ENCODE peak calls at places on chromosomes 13 and 19, in four cellular contexts. L is GM23248; A is transverse colon; F is CD8-positive, alpha-beta T cell. Y is an unnamed sample.

GRCh38 chr19:49570138-49570856 is 10.1 kb downstream of the NOSIP start:
- DNase-seq in L (peak; percentile 87), A (peak; percentile 73), F (peak; percentile 78), Y (peak; percentile 75)

GRCh38 chr19:4868286-4868834 is 893 bp upstream of the PLIN3 start:
- DNase-seq in L (no peak), A (no peak), F (no peak), Y (no peak)

GRCh38 chr13:36858285-36858684 is 39.3 kb downstream of the RFXAP start:
- DNase-seq in L (peak; percentile 77), A (no peak), F (no peak), Y (no peak)

GRCh38 chr19:45505151-45505995 is 1.9 kb upstream of the VASP start:
- DNase-seq in L (peak; percentile 64), A (no peak), F (no peak), Y (peak; percentile 54)

GRCh38 chr19:4208385-4209094 is 20.8 kb upstream of the EBI3 start:
- DNase-seq in L (peak; percentile 48), A (peak; percentile 40), F (no peak), Y (peak; percentile 45)

GRCh38 chr13:79870123-79870522 is 389.2 kb downstream of the NDFIP2 start:
- DNase-seq in L (peak; percentile 28), A (no peak), F (no peak), Y (no peak)

GRCh38 chr13:64639206-64639605 is 2590.9 kb downstream of the PCDH9 start:
- DNase-seq in L (no peak), A (no peak), F (no peak), Y (no peak)

GRCh38 chr19:29547981-29548380 is 22.2 kb downstream of the VSTM2B start:
- DNase-seq in L (peak; percentile 19), A (no peak), F (no peak), Y (no peak)

GRCh38 chr13:39253774-39254173 is 215.5 kb downstream of the NHLRC3 start:
- DNase-seq in L (peak; percentile 21), A (no peak), F (no peak), Y (peak; percentile 42)

GRCh38 chr13:79936368-79937136 is 404.4 kb downstream of the SPRY2 start:
- DNase-seq in L (peak; percentile 99), A (no peak), F (no peak), Y (peak; percentile 99)

GRCh38 chr13:108985166-108985565 is 355.8 kb downstream of the MYO16 start:
- DNase-seq in L (no peak), A (no peak), F (no peak), Y (no peak)

DNA sequence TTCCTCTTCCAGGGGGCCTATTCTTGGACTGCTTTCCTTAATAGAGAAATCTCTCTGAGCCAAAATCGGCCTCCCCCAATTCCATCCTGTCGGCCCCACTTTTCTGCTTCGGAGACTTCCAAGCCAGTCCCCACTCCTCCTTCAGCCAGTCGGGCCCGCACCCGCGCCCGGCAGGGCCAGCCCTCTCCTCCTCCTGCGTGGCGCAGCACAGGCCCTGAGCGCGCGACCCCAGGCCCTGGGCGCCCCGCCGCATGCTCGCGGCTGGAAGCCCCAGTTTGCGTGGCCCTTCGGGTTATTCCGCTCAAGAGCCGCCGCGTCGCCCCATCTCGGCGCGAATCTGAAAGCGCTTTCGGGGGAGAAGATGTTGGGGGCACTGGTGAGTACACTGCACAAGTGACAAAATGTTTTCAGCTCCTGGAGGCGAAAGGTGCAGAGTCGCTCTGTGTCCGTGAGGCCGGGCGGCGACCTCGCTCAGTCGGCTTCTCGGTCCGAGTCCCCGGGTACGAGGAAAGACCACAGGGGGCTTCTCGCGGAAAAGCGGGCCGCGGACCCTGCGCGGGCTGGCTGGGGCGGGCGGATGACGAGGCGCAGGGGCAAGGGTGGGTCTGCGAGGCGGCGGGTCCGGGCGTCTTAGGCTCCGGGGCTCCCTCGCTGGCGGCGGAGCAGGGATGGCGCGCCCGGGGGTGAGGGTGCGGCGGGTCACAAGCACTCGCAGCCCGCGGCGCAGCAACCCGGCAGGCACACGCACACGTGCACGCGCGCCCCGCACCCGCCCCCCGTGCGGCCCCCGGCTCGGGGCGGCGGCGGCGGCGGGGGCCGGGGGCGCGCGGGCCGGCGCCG is at the start of gene IL17D:
- DNase-seq in L (peak; percentile 50), A (peak; percentile 43), F (peak; percentile 64), Y (no peak)
- H3K27ac ChIP-seq in L (no peak within 1 kb of the TSS), A (peak within 1 kb of the TSS; percentile 70), F (peak within 1 kb of the TSS; percentile 35), Y (no peak within 1 kb of the TSS)

DNA sequence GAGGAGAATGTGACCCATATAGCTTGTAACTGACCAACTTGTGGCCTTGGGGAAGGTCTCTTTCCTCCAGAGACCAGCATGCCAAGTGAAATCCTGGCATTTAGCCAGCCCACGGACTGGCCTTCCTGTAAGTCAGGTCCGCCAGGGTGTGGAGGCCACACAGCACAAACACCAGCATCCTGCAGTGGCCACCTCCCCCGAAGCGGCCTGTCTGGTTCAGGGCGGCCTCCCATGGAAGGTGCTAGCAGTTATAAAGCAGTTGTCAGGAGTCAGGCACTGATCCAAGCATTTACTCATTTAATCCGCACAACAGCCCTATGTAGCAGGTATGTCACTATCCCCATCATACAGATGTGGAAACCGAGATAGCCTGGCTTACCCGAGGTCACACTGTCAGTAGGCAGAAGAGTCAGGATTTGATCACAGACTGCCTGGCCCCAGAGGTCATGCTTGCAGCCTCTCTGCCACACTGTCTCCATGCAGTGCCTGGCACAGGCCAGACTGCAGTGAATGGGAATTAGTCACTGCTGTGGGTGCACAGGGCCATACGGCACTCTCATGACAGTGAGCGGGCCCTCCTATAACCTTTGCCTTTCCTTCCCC is 36.7 kb downstream of the CAPN12 start:
- DNase-seq in L (peak; percentile 36), A (no peak), F (no peak), Y (peak; percentile 25)
- H3K27ac ChIP-seq in L (peak overlapping the region; percentile 4), A (peak overlapping the region; percentile 43), F (no peak overlapping the region), Y (peak overlapping the region; percentile 2)

GRCh38 chr19:55279773-55280643 is at the start of gene HSPBP1:
- DNase-seq in L (peak; percentile 95), A (peak; percentile 98), F (peak; percentile 96), Y (peak; percentile 90)

GRCh38 chr19:55285225-55285890 is 1.6 kb downstream of the BRSK1 start:
- DNase-seq in L (peak; percentile 36), A (no peak), F (no peak), Y (no peak)

GRCh38 chr19:55287361-55288079 is 3.7 kb downstream of the BRSK1 start:
- DNase-seq in L (no peak), A (no peak), F (no peak), Y (no peak)

GRCh38 chr19:55284405-55285058 is 735 bp downstream of the BRSK1 start:
- DNase-seq in L (no peak), A (no peak), F (no peak), Y (no peak)

GRCh38 chr19:55283548-55284393 is at the start of gene BRSK1:
- DNase-seq in L (peak; percentile 76), A (peak; percentile 60), F (peak; percentile 65), Y (peak; percentile 40)
- H3K27ac ChIP-seq in L (no peak within 1 kb of the TSS), A (peak within 1 kb of the TSS; percentile 80), F (no peak within 1 kb of the TSS), Y (no peak within 1 kb of the TSS)

GRCh38 chr13:95301947-95302386 is 716 bp upstream of the ABCC4 start:
- DNase-seq in L (no peak), A (no peak), F (no peak), Y (peak; percentile 40)
- H3K27ac ChIP-seq in L (peak overlapping the region; percentile 52), A (peak overlapping the region; percentile 84), F (no peak overlapping the region), Y (no peak overlapping the region)

DNA sequence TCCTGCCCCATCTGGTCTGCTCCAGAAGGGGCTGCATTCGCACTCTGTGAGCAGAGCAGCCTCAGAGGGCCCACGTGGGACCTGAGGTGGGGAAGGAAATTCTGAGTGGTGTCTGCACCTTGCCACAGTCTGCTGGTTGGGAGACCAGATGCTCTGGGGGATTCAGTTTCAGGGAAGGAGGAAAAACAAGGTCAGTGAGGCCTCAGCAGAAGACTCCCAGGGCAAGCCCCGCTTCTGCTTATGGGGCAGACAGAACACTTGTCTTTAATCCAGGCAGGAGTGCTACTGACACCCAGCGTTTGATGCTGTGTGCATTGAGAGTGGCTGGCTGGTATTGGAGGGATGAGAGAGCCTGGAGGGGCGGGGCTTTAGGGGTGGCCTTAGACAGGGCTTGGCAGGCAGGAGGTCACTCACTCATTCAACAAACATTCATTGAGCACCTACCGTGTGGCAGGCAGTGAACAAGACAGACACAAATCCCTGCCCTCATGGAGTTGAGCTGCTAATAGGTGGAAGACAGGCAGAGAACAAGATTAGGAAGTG is 4.9 kb upstream of the CLEC17A start:
- DNase-seq in L (no peak), A (no peak), F (no peak), Y (no peak)
- H3K27ac ChIP-seq in L (no peak overlapping the region), A (no peak overlapping the region), F (no peak overlapping the region), Y (no peak overlapping the region)

GRCh38 chr19:19384486-19384885 is 21.0 kb upstream of the GATAD2A start:
- DNase-seq in L (no peak), A (no peak), F (no peak), Y (no peak)
- H3K27ac ChIP-seq in L (peak overlapping the region; percentile 38), A (peak overlapping the region; percentile 96), F (no peak overlapping the region), Y (no peak overlapping the region)

GRCh38 chr19:13022111-13022858 is 27.0 kb downstream of the NFIX start:
- DNase-seq in L (peak; percentile 84), A (no peak), F (no peak), Y (peak; percentile 22)

GRCh38 chr19:13024958-13025653 is 29.8 kb downstream of the NFIX start:
- DNase-seq in L (peak; percentile 56), A (peak; percentile 50), F (no peak), Y (no peak)

GRCh38 chr19:13024126-13024957 is 29.1 kb downstream of the NFIX start:
- DNase-seq in L (peak; percentile 72), A (no peak), F (no peak), Y (no peak)

GRCh38 chr19:13022859-13023636 is 27.8 kb downstream of the NFIX start:
- DNase-seq in L (peak; percentile 96), A (peak; percentile 76), F (no peak), Y (peak; percentile 74)

GRCh38 chr19:13023666-13024065 is 28.4 kb downstream of the NFIX start:
- DNase-seq in L (peak; percentile 53), A (no peak), F (no peak), Y (no peak)
- H3K27ac ChIP-seq in L (peak overlapping the region; percentile 99), A (peak overlapping the region; percentile 87), F (no peak overlapping the region), Y (no peak overlapping the region)